ENCODE peak calls at places on chromosome 13, in nine cellular contexts. One of them, this sample, is unnamed.

GRCh38 chr13:104460553-104460952 is 1394.3 kb upstream of the SLC10A2 start:
- DNase-seq in tibial nerve: no peak
- DNase-seq in right lobe of liver: no peak
- DNase-seq in heart left ventricle: no peak
- DNase-seq in breast epithelium: no peak
- DNase-seq in ovary: no peak
- DNase-seq in H1: no peak
- DNase-seq in stomach: no peak
- DNase-seq in uterus: no peak
- DNase-seq in this sample: no peak

GRCh38 chr13:99800004-99800403 is 171.6 kb downstream of the ZIC5 start:
- DNase-seq in tibial nerve: no peak
- DNase-seq in right lobe of liver: no peak
- DNase-seq in heart left ventricle: no peak
- DNase-seq in breast epithelium: no peak
- DNase-seq in ovary: no peak
- DNase-seq in H1: no peak
- DNase-seq in stomach: no peak
- DNase-seq in uterus: no peak
- DNase-seq in this sample: no peak

GRCh38 chr13:93224545-93224944 is 2.1 kb upstream of the GPC6 start:
- DNase-seq in tibial nerve: no peak
- DNase-seq in right lobe of liver: peak
- DNase-seq in heart left ventricle: no peak
- DNase-seq in breast epithelium: no peak
- DNase-seq in ovary: no peak
- DNase-seq in H1: no peak
- DNase-seq in stomach: no peak
- DNase-seq in uterus: no peak
- DNase-seq in this sample: no peak

GRCh38 chr13:98397861-98398260 is 179.0 kb downstream of the STK24 start:
- DNase-seq in tibial nerve: no peak
- DNase-seq in right lobe of liver: no peak
- DNase-seq in heart left ventricle: no peak
- DNase-seq in breast epithelium: no peak
- DNase-seq in ovary: no peak
- DNase-seq in H1: no peak
- DNase-seq in stomach: no peak
- DNase-seq in uterus: no peak
- DNase-seq in this sample: no peak

GRCh38 chr13:99847318-99847750 is 124.2 kb downstream of the ZIC5 start:
- DNase-seq in tibial nerve: no peak
- DNase-seq in right lobe of liver: no peak
- DNase-seq in heart left ventricle: no peak
- DNase-seq in breast epithelium: no peak
- DNase-seq in ovary: no peak
- DNase-seq in H1: no peak
- DNase-seq in stomach: no peak
- DNase-seq in uterus: no peak
- DNase-seq in this sample: no peak

GRCh38 chr13:80009760-80010159 is 331.2 kb downstream of the SPRY2 start:
- DNase-seq in tibial nerve: no peak
- DNase-seq in right lobe of liver: no peak
- DNase-seq in heart left ventricle: no peak
- DNase-seq in breast epithelium: no peak
- DNase-seq in ovary: no peak
- DNase-seq in H1: no peak
- DNase-seq in stomach: no peak
- DNase-seq in uterus: no peak
- DNase-seq in this sample: no peak

GRCh38 chr13:75258159-75258782 is 223.7 kb downstream of the TBC1D4 start:
- DNase-seq in tibial nerve: no peak
- DNase-seq in right lobe of liver: no peak
- DNase-seq in heart left ventricle: no peak
- DNase-seq in breast epithelium: no peak
- DNase-seq in ovary: no peak
- DNase-seq in H1: no peak
- DNase-seq in stomach: no peak
- DNase-seq in uterus: no peak
- DNase-seq in this sample: no peak

GRCh38 chr13:100434010-100434763 is 154.4 kb downstream of the GGACT start:
- DNase-seq in tibial nerve: no peak
- DNase-seq in right lobe of liver: peak
- DNase-seq in heart left ventricle: no peak
- DNase-seq in breast epithelium: no peak
- DNase-seq in ovary: no peak
- DNase-seq in H1: no peak
- DNase-seq in stomach: no peak
- DNase-seq in uterus: no peak
- DNase-seq in this sample: no peak

GRCh38 chr13:74771964-74772363 is 637.8 kb upstream of the KLF12 start:
- DNase-seq in tibial nerve: no peak
- DNase-seq in right lobe of liver: no peak
- DNase-seq in heart left ventricle: no peak
- DNase-seq in breast epithelium: no peak
- DNase-seq in ovary: no peak
- DNase-seq in H1: no peak
- DNase-seq in stomach: no peak
- DNase-seq in uterus: no peak
- DNase-seq in this sample: no peak

GRCh38 chr13:109162248-109163051 is 533.0 kb downstream of the MYO16 start:
- DNase-seq in tibial nerve: no peak
- DNase-seq in right lobe of liver: no peak
- DNase-seq in heart left ventricle: no peak
- DNase-seq in breast epithelium: no peak
- DNase-seq in ovary: no peak
- DNase-seq in H1: no peak
- DNase-seq in stomach: no peak
- DNase-seq in uterus: no peak
- DNase-seq in this sample: no peak

DNA sequence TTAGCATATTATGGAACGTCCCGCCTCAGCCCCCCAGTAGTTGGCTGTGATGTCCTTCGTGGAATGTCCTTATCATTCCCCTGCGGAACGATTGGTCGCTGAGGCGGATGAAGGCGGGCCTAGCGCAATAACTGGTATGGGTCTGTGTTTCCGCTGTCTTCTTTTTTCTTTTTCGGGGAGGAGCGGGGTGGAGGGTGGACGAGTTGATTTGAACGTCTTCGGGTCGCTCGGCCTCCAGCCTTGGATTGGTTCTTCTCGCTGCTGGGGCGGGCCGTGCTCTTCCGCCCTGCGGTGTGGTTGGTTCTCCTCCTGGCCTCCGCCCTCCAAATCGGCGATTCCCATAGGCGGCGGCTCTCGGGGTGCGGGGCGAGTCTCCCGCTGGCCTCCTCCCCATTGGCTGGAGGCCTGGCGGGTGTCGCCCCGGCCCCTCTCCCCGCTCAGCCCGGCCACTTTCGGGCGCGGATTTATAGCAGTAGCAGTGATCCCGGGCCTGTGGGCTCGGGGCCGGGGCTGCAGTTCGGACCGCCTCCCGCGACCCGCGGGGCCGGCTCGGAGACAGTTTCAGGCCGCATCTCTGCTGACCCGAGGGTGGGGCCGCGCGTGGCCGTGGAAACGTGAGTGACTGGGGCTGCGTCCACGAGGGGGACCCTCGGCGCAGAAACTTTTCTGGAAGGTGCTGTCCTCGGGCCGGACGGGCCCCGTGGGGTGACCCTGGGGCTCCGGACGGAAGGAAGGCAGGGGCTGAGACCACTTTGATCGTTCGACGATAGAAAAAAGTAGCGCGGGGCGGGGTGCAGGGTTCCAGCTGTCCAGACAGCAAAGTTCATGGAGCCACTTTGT is 2.1 kb downstream of the ING1 start:
- DNase-seq in tibial nerve: peak
- DNase-seq in right lobe of liver: peak
- DNase-seq in heart left ventricle: peak
- DNase-seq in breast epithelium: peak
- DNase-seq in ovary: peak
- DNase-seq in H1: peak
- DNase-seq in stomach: peak
- DNase-seq in uterus: peak
- DNase-seq in this sample: peak
- TF ChIP-seq POLR2A in tibial nerve: peak
- TF ChIP-seq POLR2A in right lobe of liver: peak
- TF ChIP-seq POLR2A in heart left ventricle: peak
- TF ChIP-seq POLR2A in breast epithelium: peak
- TF ChIP-seq POLR2A in ovary: peak
- TF ChIP-seq POLR2A in H1: no peak
- TF ChIP-seq POLR2A in stomach: peak
- TF ChIP-seq POLR2A in uterus: peak
- TF ChIP-seq POLR2A in this sample: peak

GRCh38 chr13:83780201-83780600 is 102.1 kb downstream of the SLITRK1 start:
- DNase-seq in tibial nerve: no peak
- DNase-seq in right lobe of liver: no peak
- DNase-seq in heart left ventricle: no peak
- DNase-seq in breast epithelium: no peak
- DNase-seq in ovary: no peak
- DNase-seq in H1: no peak
- DNase-seq in stomach: no peak
- DNase-seq in uterus: no peak
- DNase-seq in this sample: no peak
- TF ChIP-seq CTCF in tibial nerve: no peak
- TF ChIP-seq CTCF in right lobe of liver: no peak
- TF ChIP-seq CTCF in heart left ventricle: no peak
- TF ChIP-seq CTCF in breast epithelium: no peak
- TF ChIP-seq CTCF in ovary: no peak
- TF ChIP-seq CTCF in H1: peak
- TF ChIP-seq CTCF in stomach: no peak
- TF ChIP-seq CTCF in uterus: no peak
- TF ChIP-seq CTCF in this sample: no peak

GRCh38 chr13:36840718-36841250 is 21.8 kb downstream of the RFXAP start:
- DNase-seq in tibial nerve: no peak
- DNase-seq in right lobe of liver: no peak
- DNase-seq in heart left ventricle: no peak
- DNase-seq in breast epithelium: no peak
- DNase-seq in ovary: no peak
- DNase-seq in H1: no peak
- DNase-seq in stomach: no peak
- DNase-seq in uterus: no peak
- DNase-seq in this sample: no peak
- TF ChIP-seq POLR2A in tibial nerve: no peak
- TF ChIP-seq POLR2A in right lobe of liver: no peak
- TF ChIP-seq POLR2A in heart left ventricle: no peak
- TF ChIP-seq POLR2A in breast epithelium: no peak
- TF ChIP-seq POLR2A in ovary: no peak
- TF ChIP-seq POLR2A in H1: no peak
- TF ChIP-seq POLR2A in stomach: no peak
- TF ChIP-seq POLR2A in uterus: no peak
- TF ChIP-seq POLR2A in this sample: no peak

GRCh38 chr13:76307157-76307556 is 579.0 kb downstream of the KCTD12 start:
- DNase-seq in tibial nerve: no peak
- DNase-seq in right lobe of liver: no peak
- DNase-seq in heart left ventricle: no peak
- DNase-seq in breast epithelium: no peak
- DNase-seq in ovary: no peak
- DNase-seq in H1: no peak
- DNase-seq in stomach: no peak
- DNase-seq in uterus: no peak
- DNase-seq in this sample: no peak
- TF ChIP-seq CTCF in tibial nerve: no peak
- TF ChIP-seq CTCF in right lobe of liver: no peak
- TF ChIP-seq CTCF in heart left ventricle: no peak
- TF ChIP-seq CTCF in breast epithelium: no peak
- TF ChIP-seq CTCF in ovary: no peak
- TF ChIP-seq CTCF in H1: no peak
- TF ChIP-seq CTCF in stomach: no peak
- TF ChIP-seq CTCF in uterus: no peak
- TF ChIP-seq CTCF in this sample: no peak

GRCh38 chr13:52651880-52652169 is 811 bp upstream of the SUGT1 start:
- DNase-seq in tibial nerve: no peak
- DNase-seq in right lobe of liver: no peak
- DNase-seq in heart left ventricle: no peak
- DNase-seq in breast epithelium: no peak
- DNase-seq in ovary: no peak
- DNase-seq in H1: no peak
- DNase-seq in stomach: no peak
- DNase-seq in uterus: no peak
- DNase-seq in this sample: no peak

GRCh38 chr13:52650731-52651130 is 1.9 kb upstream of the SUGT1 start:
- DNase-seq in tibial nerve: no peak
- DNase-seq in right lobe of liver: no peak
- DNase-seq in heart left ventricle: no peak
- DNase-seq in breast epithelium: no peak
- DNase-seq in ovary: no peak
- DNase-seq in H1: no peak
- DNase-seq in stomach: no peak
- DNase-seq in uterus: no peak
- DNase-seq in this sample: no peak

GRCh38 chr13:52652170-52652979 is at the start of gene SUGT1:
- DNase-seq in tibial nerve: peak
- DNase-seq in right lobe of liver: peak
- DNase-seq in heart left ventricle: peak
- DNase-seq in breast epithelium: peak
- DNase-seq in ovary: peak
- DNase-seq in H1: peak
- DNase-seq in stomach: peak
- DNase-seq in uterus: peak
- DNase-seq in this sample: peak

GRCh38 chr13:52646967-52647366 is 4.7 kb downstream of the HNRNPA1L2 start:
- DNase-seq in tibial nerve: no peak
- DNase-seq in right lobe of liver: no peak
- DNase-seq in heart left ventricle: no peak
- DNase-seq in breast epithelium: no peak
- DNase-seq in ovary: no peak
- DNase-seq in H1: no peak
- DNase-seq in stomach: no peak
- DNase-seq in uterus: no peak
- DNase-seq in this sample: no peak

GRCh38 chr13:52652980-52653303 is 306 bp downstream of the SUGT1 start:
- DNase-seq in tibial nerve: no peak
- DNase-seq in right lobe of liver: no peak
- DNase-seq in heart left ventricle: no peak
- DNase-seq in breast epithelium: no peak
- DNase-seq in ovary: no peak
- DNase-seq in H1: no peak
- DNase-seq in stomach: no peak
- DNase-seq in uterus: no peak
- DNase-seq in this sample: no peak
- TF ChIP-seq POLR2A in tibial nerve: no peak
- TF ChIP-seq POLR2A in right lobe of liver: no peak
- TF ChIP-seq POLR2A in heart left ventricle: no peak
- TF ChIP-seq POLR2A in breast epithelium: no peak
- TF ChIP-seq POLR2A in ovary: no peak
- TF ChIP-seq POLR2A in H1: no peak
- TF ChIP-seq POLR2A in stomach: no peak
- TF ChIP-seq POLR2A in uterus: no peak
- TF ChIP-seq POLR2A in this sample: no peak

This sample was measured in lower leg skin.